ENCODE peak calls at places on chromosome 9, in four cellular contexts. One of them, this sample, is unnamed.

GRCh38 chr9:137759649-137760321 is 117.8 kb upstream of the CACNA1B start:
- DNase-seq in sciatic nerve: no peak
- DNase-seq in astrocyte: no peak
- DNase-seq in EH: no peak
- DNase-seq in this sample: no peak

GRCh38 chr9:95803197-95803596 is 72.3 kb upstream of the ERCC6L2 start:
- DNase-seq in sciatic nerve: no peak
- DNase-seq in astrocyte: no peak
- DNase-seq in EH: no peak
- DNase-seq in this sample: no peak

GRCh38 chr9:137968235-137968634 is 90.7 kb downstream of the CACNA1B start:
- DNase-seq in sciatic nerve: peak; percentile 32
- DNase-seq in astrocyte: no peak
- DNase-seq in EH: no peak
- DNase-seq in this sample: no peak

GRCh38 chr9:8879284-8879683 is 1079.7 kb upstream of the DMAC1 start:
- DNase-seq in sciatic nerve: no peak
- DNase-seq in astrocyte: no peak
- DNase-seq in EH: no peak
- DNase-seq in this sample: no peak

GRCh38 chr9:38339087-38339486 is 53.4 kb upstream of the ALDH1B1 start:
- DNase-seq in sciatic nerve: no peak
- DNase-seq in astrocyte: peak; percentile 76
- DNase-seq in EH: peak; percentile 64
- DNase-seq in this sample: peak; percentile 38

GRCh38 chr9:93336720-93337119 is 114.8 kb upstream of the FAM120A start:
- DNase-seq in sciatic nerve: no peak
- DNase-seq in astrocyte: no peak
- DNase-seq in EH: no peak
- DNase-seq in this sample: no peak

GRCh38 chr9:123339666-123340414 is 16.2 kb upstream of the CRB2 start:
- DNase-seq in sciatic nerve: no peak
- DNase-seq in astrocyte: peak; percentile 33
- DNase-seq in EH: peak; percentile 13
- DNase-seq in this sample: peak; percentile 77

GRCh38 chr9:126916909-126917308 is 2.3 kb downstream of the RALGPS1 start:
- DNase-seq in sciatic nerve: no peak
- DNase-seq in astrocyte: no peak
- DNase-seq in EH: no peak
- DNase-seq in this sample: no peak

GRCh38 chr9:90142580-90142979 is 500.0 kb downstream of the DIRAS2 start:
- DNase-seq in sciatic nerve: peak; percentile 61
- DNase-seq in astrocyte: peak; percentile 6
- DNase-seq in EH: peak; percentile 29
- DNase-seq in this sample: peak; percentile 21

GRCh38 chr9:88745281-88746001 is 210.5 kb downstream of the NXNL2 start:
- DNase-seq in sciatic nerve: no peak
- DNase-seq in astrocyte: peak; percentile 47
- DNase-seq in EH: peak; percentile 97
- DNase-seq in this sample: peak; percentile 96

GRCh38 chr9:12819436-12820185 is 44.8 kb downstream of the LURAP1L start:
- DNase-seq in sciatic nerve: no peak
- DNase-seq in astrocyte: peak; percentile 22
- DNase-seq in EH: peak; percentile 32
- DNase-seq in this sample: no peak

GRCh38 chr9:133733421-133734250 is 4.5 kb downstream of the SARDH start:
- DNase-seq in sciatic nerve: no peak
- DNase-seq in astrocyte: no peak
- DNase-seq in EH: no peak
- DNase-seq in this sample: no peak

GRCh38 chr9:100785946-100786345 is 208.1 kb downstream of the CAVIN4 start:
- DNase-seq in sciatic nerve: no peak
- DNase-seq in astrocyte: no peak
- DNase-seq in EH: no peak
- DNase-seq in this sample: no peak

GRCh38 chr9:136926154-136926704 is 18.3 kb downstream of the FBXW5 start:
- DNase-seq in sciatic nerve: no peak
- DNase-seq in astrocyte: no peak
- DNase-seq in EH: no peak
- DNase-seq in this sample: no peak

GRCh38 chr9:132008184-132008781 is 71.4 kb downstream of the MED27 start:
- DNase-seq in sciatic nerve: no peak
- DNase-seq in astrocyte: peak; percentile 52
- DNase-seq in EH: peak; percentile 85
- DNase-seq in this sample: peak; percentile 79

GRCh38 chr9:77469515-77470197 is 178.5 kb downstream of the GNA14 start:
- DNase-seq in sciatic nerve: no peak
- DNase-seq in astrocyte: peak; percentile 96
- DNase-seq in EH: peak; percentile 61
- DNase-seq in this sample: peak; percentile 37

GRCh38 chr9:8666060-8666459 is 866.5 kb upstream of the DMAC1 start:
- DNase-seq in sciatic nerve: no peak
- DNase-seq in astrocyte: no peak
- DNase-seq in EH: no peak
- DNase-seq in this sample: no peak

This sample was measured in amniotic epithelial cell.